ENCODE peak calls at places on chromosomes 13 and 19, in five cellular contexts. Q is NCI-H2029 treated with DMSO at 0.1 percent for 48 hours; C is activated CD8-positive, alpha-beta memory T cell treated with anti-CD3 and anti-CD28 coated beads for 4 hours; D is stromal cell of bone marrow; A is dorsolateral prefrontal cortex. Y is an unnamed sample.

GRCh38 chr19:37989855-37990254 is 82.8 kb downstream of the SIPA1L3 start:
- DNase-seq in D (no peak), C (no peak), Q (no peak), A (no peak), Y (no peak)

GRCh38 chr19:31648347-31648746 is 299.1 kb upstream of the TSHZ3 start:
- DNase-seq in A (no peak), Q (no peak), D (no peak), C (no peak), Y (no peak)

GRCh38 chr19:872266-872951 is 12.9 kb downstream of the CFD start:
- DNase-seq in Q (no peak), D (no peak), A (no peak), C (peak), Y (peak)

GRCh38 chr13:95209109-95209508 is 92.1 kb downstream of the ABCC4 start:
- DNase-seq in Q (no peak), C (no peak), D (no peak), A (no peak), Y (no peak)

GRCh38 chr13:93797463-93797862 is 570.9 kb downstream of the GPC6 start:
- DNase-seq in C (no peak), Q (no peak), D (no peak), A (no peak), Y (peak)

GRCh38 chr19:50695251-50696064 is 24.1 kb downstream of the SHANK1 start:
- DNase-seq in C (no peak), D (no peak), A (peak), Q (no peak), Y (peak)

GRCh38 chr13:113854238-113855011 is 9.5 kb downstream of the GAS6 start:
- DNase-seq in Q (no peak), A (no peak), D (no peak), C (no peak), Y (no peak)

GRCh38 chr13:50340146-50340545 is 324.9 kb downstream of the KCNRG start:
- DNase-seq in D (no peak), C (no peak), A (no peak), Q (no peak), Y (no peak)

GRCh38 chr19:19151418-19151817 is 13.1 kb upstream of the TMEM161A start:
- DNase-seq in D (no peak), Q (no peak), C (no peak), A (no peak), Y (no peak)

GRCh38 chr19:42409477-42409876 is 17.7 kb downstream of the LIPE start:
- DNase-seq in Q (no peak), C (no peak), D (no peak), A (no peak), Y (no peak)

GRCh38 chr19:3073159-3073563 is 10.9 kb upstream of the TLE5 start:
- DNase-seq in A (no peak), D (no peak), Q (peak), C (no peak), Y (no peak)

GRCh38 chr13:50326271-50326670 is 311.0 kb downstream of the KCNRG start:
- DNase-seq in D (no peak), C (no peak), Q (no peak), A (no peak), Y (no peak)

GRCh38 chr13:20191902-20192469 is 752 bp downstream of the GJB2 start:
- DNase-seq in D (no peak), C (no peak), A (no peak), Q (no peak), Y (peak)

GRCh38 chr13:37369618-37370017 is 228.9 kb downstream of the POSTN start:
- DNase-seq in Q (no peak), D (peak), A (no peak), C (no peak), Y (no peak)

GRCh38 chr13:100490692-100491091 is 97.9 kb downstream of the GGACT start:
- DNase-seq in C (no peak), Q (peak), D (no peak), A (no peak), Y (no peak)

GRCh38 chr19:4431808-4432674 is 25.6 kb downstream of the UBXN6 start:
- DNase-seq in Q (no peak), D (no peak), C (no peak), A (no peak), Y (peak)

GRCh38 chr13:44903596-44903995 is 85.7 kb downstream of the NUFIP1 start:
- DNase-seq in Q (no peak), D (peak), C (no peak), A (peak), Y (no peak)

GRCh38 chr13:77919351-77920294 is 992 bp upstream of the EDNRB start:
- DNase-seq in A (peak), D (no peak), C (no peak), Q (no peak), Y (no peak)

GRCh38 chr19:46776927-46777911 is 11.2 kb downstream of the SLC1A5 start:
- DNase-seq in A (no peak), C (no peak), Q (no peak), D (no peak), Y (no peak)

GRCh38 chr19:49746206-49746958 is 16.7 kb downstream of the TSKS start:
- DNase-seq in D (no peak), A (peak), C (peak), Q (no peak), Y (peak)

GRCh38 chr19:14949876-14950275 is 8.6 kb downstream of the OR7C2 start:
- DNase-seq in C (no peak), A (no peak), D (no peak), Q (no peak), Y (no peak)

GRCh38 chr19:17327654-17328516 is 6.8 kb downstream of the ANO8 start:
- DNase-seq in Q (no peak), D (no peak), C (no peak), A (no peak), Y (peak)

GRCh38 chr19:39481229-39481545 is 549 bp downstream of the TIMM50 start:
- DNase-seq in A (no peak), Q (no peak), D (no peak), C (no peak), Y (no peak)

GRCh38 chr13:35923347-35923746 is 207.8 kb downstream of the DCLK1 start:
- DNase-seq in Q (no peak), D (no peak), C (no peak), A (no peak), Y (no peak)

GRCh38 chr19:2111425-2111824 is 14.7 kb downstream of the IZUMO4 start:
- DNase-seq in A (no peak), Q (no peak), C (no peak), D (no peak), Y (no peak)

GRCh38 chr13:99277629-99278028 is 19.4 kb upstream of the GPR18 start:
- DNase-seq in C (no peak), A (no peak), Q (no peak), D (no peak), Y (no peak)

GRCh38 chr13:94595006-94595942 is 678 bp downstream of the TGDS start:
- DNase-seq in C (no peak), D (no peak), Q (no peak), A (no peak), Y (peak)

GRCh38 chr19:5882421-5882968 is 12.2 kb upstream of the FUT5 start:
- DNase-seq in Q (no peak), A (no peak), C (no peak), D (no peak), Y (no peak)

GRCh38 chr19:5247957-5248705 is 92.5 kb downstream of the PTPRS start:
- DNase-seq in Q (no peak), D (no peak), C (no peak), A (no peak), Y (no peak)

GRCh38 chr13:76610819-76611415 is 275.3 kb downstream of the KCTD12 start:
- DNase-seq in D (no peak), A (no peak), Q (no peak), C (no peak), Y (no peak)

GRCh38 chr19:46181386-46181774 is 33.3 kb downstream of the IGFL2 start:
- DNase-seq in D (peak), Q (no peak), A (no peak), C (no peak), Y (no peak)

GRCh38 chr13:45446181-45446580 is 18.6 kb upstream of the COG3 start:
- DNase-seq in A (no peak), D (peak), C (no peak), Q (no peak), Y (no peak)

GRCh38 chr13:25268561-25268960 is 18.7 kb downstream of the MTMR6 start:
- DNase-seq in A (no peak), C (no peak), D (no peak), Q (no peak), Y (no peak)

GRCh38 chr19:2424686-2425621 is 2.4 kb downstream of the TIMM13 start:
- DNase-seq in A (peak), D (no peak), Q (no peak), C (no peak), Y (no peak)

GRCh38 chr19:23799321-23799720 is 40.6 kb upstream of the ZNF681 start:
- DNase-seq in D (no peak), C (no peak), A (no peak), Q (peak), Y (no peak)

GRCh38 chr19:30158067-30158892 is 213.9 kb upstream of the ZNF536 start:
- DNase-seq in C (no peak), A (no peak), Q (no peak), D (no peak), Y (no peak)

Y was measured in GM13977.